ENCODE peak calls at places on chromosomes 7 and 10, in six cellular contexts. A, O, C, Y, P and S are unnamed samples.

GRCh38 chr7:134546903-134547737 is 1.8 kb upstream of the AKR1B15 start:
- DNase-seq in Y (peak; percentile 68), O (no peak), A (peak; percentile 70), C (no peak), P (peak; percentile 38), S (peak; percentile 80)

GRCh38 chr10:106619353-106619752 is 545.2 kb downstream of the SORCS1 start:
- DNase-seq in Y (no peak), O (no peak), P (no peak), A (no peak), C (no peak), S (no peak)

GRCh38 chr10:58137813-58138212 is 129.9 kb downstream of the IPMK start:
- DNase-seq in Y (no peak), C (no peak), O (no peak), P (no peak), A (no peak), S (no peak)

GRCh38 chr7:50682079-50682478 is 100.6 kb downstream of the GRB10 start:
- DNase-seq in O (no peak), C (no peak), P (no peak), Y (no peak), A (no peak), S (no peak)

GRCh38 chr10:682931-683447 is 6.5 kb downstream of the DIP2C start:
- DNase-seq in C (no peak), Y (no peak), A (no peak), P (no peak), O (no peak), S (no peak)

GRCh38 chr10:31808258-31809218 is 120.1 kb downstream of the ARHGAP12 start:
- DNase-seq in Y (peak; percentile 47), P (peak; percentile 29), A (peak; percentile 89), O (peak; percentile 27), C (no peak), S (peak; percentile 52)

GRCh38 chr10:99921948-99922347 is 87.8 kb downstream of the DNMBP start:
- DNase-seq in A (no peak), P (no peak), Y (no peak), C (no peak), O (no peak), S (peak; percentile 84)

GRCh38 chr10:49647985-49648795 is 31.3 kb upstream of the C10orf53 start:
- DNase-seq in O (no peak), P (no peak), C (no peak), Y (no peak), A (no peak), S (no peak)

GRCh38 chr10:32329061-32329460 is 17.9 kb downstream of the EPC1 start:
- DNase-seq in O (no peak), Y (no peak), C (no peak), A (no peak), P (no peak), S (no peak)

GRCh38 chr7:114062810-114063209 is 144.0 kb upstream of the PPP1R3A start:
- DNase-seq in Y (no peak), O (no peak), A (no peak), C (no peak), P (no peak), S (peak; percentile 59)

GRCh38 chr10:17910144-17910789 is 41.5 kb upstream of the SLC39A12 start:
- DNase-seq in O (peak; percentile 47), Y (no peak), A (peak; percentile 68), P (peak; percentile 7), C (no peak), S (peak; percentile 70)

GRCh38 chr7:13879994-13880686 is 109.3 kb downstream of the ETV1 start:
- DNase-seq in O (peak; percentile 42), Y (no peak), P (no peak), C (no peak), A (peak; percentile 23), S (peak; percentile 85)

GRCh38 chr7:106022193-106022821 is 59.2 kb downstream of the CDHR3 start:
- DNase-seq in C (no peak), A (no peak), Y (no peak), P (peak; percentile 34), O (no peak), S (no peak)

DNA sequence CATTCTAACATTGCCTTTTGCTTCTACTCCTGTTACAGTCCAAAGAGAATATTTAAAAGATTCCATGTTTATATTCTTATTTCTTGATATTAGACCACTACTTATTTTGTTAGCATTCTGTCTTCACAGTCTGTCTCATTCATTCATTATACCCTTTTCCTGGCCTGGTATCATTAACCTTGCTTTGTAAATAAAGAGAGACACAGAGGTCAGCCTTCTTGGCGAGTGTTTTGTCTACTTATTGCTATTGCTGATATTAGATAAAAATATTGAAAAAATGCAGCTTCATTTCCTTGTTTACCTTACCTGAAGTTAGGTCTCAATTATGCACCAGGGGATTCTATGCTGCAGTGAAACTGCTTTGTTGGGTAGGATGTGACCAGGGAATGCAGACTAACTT is 179.2 kb downstream of the NXPH1 start:
- DNase-seq in O (no peak), P (no peak), C (no peak), A (no peak), Y (no peak), S (no peak)
- TF ChIP-seq CTCF in O (no peak), P (no peak), C (no peak), A (no peak), Y (no peak), S (no peak)

GRCh38 chr7:12294701-12295100 is 83.6 kb downstream of the TMEM106B start:
- DNase-seq in O (no peak), P (no peak), C (no peak), A (no peak), Y (no peak), S (no peak)
- H3K4me3 ChIP-seq in O (no peak overlapping the region), P (no peak overlapping the region), C (no peak overlapping the region), A (no peak overlapping the region), Y (no peak overlapping the region), S (no peak overlapping the region)

GRCh38 chr10:103845983-103846382 is 9.4 kb downstream of the SH3PXD2A start:
- DNase-seq in P (no peak), A (no peak), C (no peak), Y (no peak), O (no peak), S (no peak)

GRCh38 chr10:103849880-103850571 is 5.3 kb downstream of the SH3PXD2A start:
- DNase-seq in A (peak; percentile 74), P (no peak), C (no peak), O (peak; percentile 86), Y (no peak), S (peak; percentile 90)

GRCh38 chr10:103849212-103849877 is 6.0 kb downstream of the SH3PXD2A start:
- DNase-seq in O (no peak), P (no peak), C (no peak), Y (no peak), A (no peak), S (no peak)

GRCh38 chr10:103847346-103847745 is 8.0 kb downstream of the SH3PXD2A start:
- DNase-seq in O (no peak), A (no peak), Y (no peak), C (no peak), P (no peak), S (no peak)

DNA sequence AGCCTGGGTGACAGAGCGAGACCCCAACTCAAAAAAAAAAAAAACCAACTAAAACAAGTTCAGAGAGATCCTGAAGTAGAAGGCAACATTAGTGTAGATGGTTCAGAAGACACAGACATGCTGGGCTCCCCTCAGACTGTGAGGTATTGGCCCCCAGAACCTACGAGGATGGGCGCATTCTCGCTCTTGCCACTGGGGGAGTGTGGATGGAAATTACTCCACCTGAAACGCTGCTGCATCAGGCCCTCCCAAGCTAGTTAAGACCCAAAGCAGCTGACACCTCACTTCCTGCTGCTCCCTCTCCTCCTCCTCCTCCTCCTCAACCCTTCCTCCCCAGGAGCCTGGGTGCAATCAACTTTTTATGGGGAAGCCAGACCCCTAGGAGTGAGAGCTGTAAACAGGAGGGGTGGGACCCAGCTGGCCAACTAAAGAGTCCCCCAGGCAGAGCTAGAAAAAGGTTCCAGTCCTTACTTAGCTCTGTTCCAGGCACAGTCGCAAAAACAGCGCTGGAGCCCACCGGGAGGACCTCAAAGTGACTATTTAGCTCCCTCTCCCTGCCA is 7.4 kb downstream of the SH3PXD2A start:
- DNase-seq in P (no peak), C (no peak), Y (no peak), A (no peak), O (no peak), S (no peak)
- TF ChIP-seq CTCF in P (no peak), C (peak; percentile 10), Y (no peak), A (peak; percentile 27), O (peak; percentile 64), S (peak; percentile 24)

GRCh38 chr10:88194041-88194887 is 330.8 kb downstream of the PTEN start:
- DNase-seq in A (no peak), C (no peak), O (no peak), Y (no peak), P (no peak), S (peak; percentile 73)
- H3K4me3 ChIP-seq in A (no peak overlapping the region), C (no peak overlapping the region), O (no peak overlapping the region), Y (no peak overlapping the region), P (no peak overlapping the region), S (no peak overlapping the region)

GRCh38 chr10:95430231-95430951 is 130.8 kb downstream of the SORBS1 start:
- DNase-seq in A (peak; percentile 72), P (no peak), O (peak; percentile 14), Y (no peak), C (no peak), S (peak; percentile 71)

GRCh38 chr10:95429639-95430038 is 131.5 kb downstream of the SORBS1 start:
- DNase-seq in Y (no peak), C (no peak), P (no peak), O (no peak), A (no peak), S (peak; percentile 98)

GRCh38 chr10:95426482-95426881 is 134.7 kb downstream of the SORBS1 start:
- DNase-seq in O (no peak), A (no peak), Y (no peak), P (no peak), C (no peak), S (no peak)

GRCh38 chr10:95425592-95426465 is 135.0 kb upstream of the PDLIM1 start:
- DNase-seq in A (no peak), P (no peak), Y (no peak), C (no peak), O (no peak), S (no peak)

DNA sequence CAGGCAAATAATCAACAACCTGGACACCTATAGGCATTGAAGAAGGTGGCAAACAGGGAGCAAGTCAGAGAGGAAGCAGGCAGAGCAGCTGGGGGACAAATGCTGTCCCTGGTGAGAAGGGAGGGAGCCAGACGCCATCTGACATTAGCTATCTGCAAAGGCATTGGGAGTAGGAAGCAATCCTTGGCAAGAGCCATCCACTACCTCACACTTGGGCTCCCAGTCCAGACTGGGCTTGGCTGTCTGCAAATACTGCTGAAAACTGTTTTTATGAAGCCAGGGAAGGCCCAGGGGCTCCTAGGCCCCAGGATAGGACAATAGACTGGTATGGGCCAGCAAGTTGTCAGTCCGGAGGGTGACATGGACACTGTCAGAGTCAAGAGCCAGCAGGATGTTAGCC is 132.5 kb downstream of the SORBS1 start:
- DNase-seq in O (no peak), A (no peak), P (no peak), C (no peak), Y (no peak), S (no peak)
- TF ChIP-seq CTCF in O (no peak), A (no peak), P (no peak), C (no peak), Y (no peak), S (no peak)